ENCODE peak calls at places on chromosomes 4 and X, in six cellular contexts. K is neuronal stem cell, H is H9, Y is trophoblast cell, L is IMR-90, I is mesenchymal stem cell. Z is an unnamed sample.

GRCh38 chrX:68710870-68711576 is 63.6 kb downstream of the STARD8 start:
- DNase-seq in K (no peak), H (peak), Y (peak), L (peak), I (peak), Z (peak)

GRCh38 chr4:73127839-73128448 is 58.4 kb upstream of the COX18 start:
- DNase-seq in K (no peak), H (no peak), Y (peak), L (peak), I (peak), Z (no peak)

GRCh38 chrX:71565634-71566033 is 12.6 kb upstream of the GCNA start:
- DNase-seq in K (no peak), H (no peak), Y (no peak), L (no peak), I (no peak), Z (no peak)

GRCh38 chr4:898869-899555 is 33.1 kb downstream of the GAK start:
- DNase-seq in K (no peak), H (no peak), Y (no peak), L (no peak), I (no peak), Z (no peak)

GRCh38 chr4:139815646-139816601 is 150.3 kb downstream of the MGST2 start:
- DNase-seq in K (peak), H (peak), Y (peak), L (peak), I (peak), Z (peak)

GRCh38 chr4:65670331-65671031 is at the start of gene EPHA5:
- DNase-seq in K (peak), H (peak), Y (peak), L (peak), I (peak), Z (peak)

GRCh38 chrX:123859409-123859827 is 435 bp upstream of the XIAP start:
- DNase-seq in K (peak), H (no peak), Y (peak), L (no peak), I (no peak), Z (no peak)

GRCh38 chrX:115562492-115562872 is 1.5 kb downstream of the PLS3 start:
- DNase-seq in K (peak), H (peak), Y (no peak), L (peak), I (peak), Z (no peak)

GRCh38 chr4:1048781-1049590 is 37.6 kb downstream of the FGFRL1 start:
- DNase-seq in K (no peak), H (peak), Y (no peak), L (no peak), I (no peak), Z (no peak)

GRCh38 chrX:6505960-6506359 is 29.0 kb downstream of the VCX3A start:
- DNase-seq in K (no peak), H (no peak), Y (no peak), L (no peak), I (no peak), Z (no peak)

GRCh38 chr4:3746701-3747581 is 19.2 kb upstream of the ADRA2C start:
- DNase-seq in K (no peak), H (no peak), Y (peak), L (no peak), I (no peak), Z (no peak)

GRCh38 chr4:27141530-27141929 is 280.9 kb downstream of the STIM2 start:
- DNase-seq in K (no peak), H (no peak), Y (peak), L (no peak), I (no peak), Z (no peak)

GRCh38 chr4:81621490-81621889 is 149.8 kb upstream of the RASGEF1B start:
- DNase-seq in K (no peak), H (no peak), Y (no peak), L (no peak), I (no peak), Z (no peak)

GRCh38 chr4:81622474-81623198 is 150.9 kb upstream of the RASGEF1B start:
- DNase-seq in K (no peak), H (no peak), Y (no peak), L (no peak), I (no peak), Z (no peak)

GRCh38 chr4:81623434-81623833 is 151.7 kb upstream of the RASGEF1B start:
- DNase-seq in K (no peak), H (no peak), Y (no peak), L (no peak), I (no peak), Z (no peak)

GRCh38 chr4:81620442-81620841 is 148.7 kb upstream of the RASGEF1B start:
- DNase-seq in K (no peak), H (no peak), Y (no peak), L (no peak), I (no peak), Z (no peak)

GRCh38 chr4:81622028-81622427 is 150.3 kb upstream of the RASGEF1B start:
- DNase-seq in K (no peak), H (no peak), Y (peak), L (no peak), I (no peak), Z (no peak)
- H3K14ac ChIP-seq in K (no peak), H (no peak), Y (no peak), L (no peak), I (no peak), Z (no peak)

GRCh38 chr4:109025471-109026076 is 262.7 kb upstream of the ETNPPL start:
- DNase-seq in K (no peak), H (no peak), Y (no peak), L (no peak), I (peak), Z (no peak)
- H3K14ac ChIP-seq in K (no peak), H (no peak), Y (no peak), L (no peak), I (no peak), Z (no peak)

GRCh38 chr4:188295899-188296298 is 156.7 kb downstream of the TRIML1 start:
- DNase-seq in K (no peak), H (no peak), Y (peak), L (peak), I (peak), Z (no peak)

GRCh38 chr4:188299161-188299560 is 159.9 kb downstream of the TRIML1 start:
- DNase-seq in K (no peak), H (no peak), Y (no peak), L (peak), I (no peak), Z (no peak)

GRCh38 chr4:188297873-188298272 is 158.6 kb downstream of the TRIML1 start:
- DNase-seq in K (no peak), H (no peak), Y (no peak), L (peak), I (peak), Z (no peak)
- H3K14ac ChIP-seq in K (no peak), H (no peak), Y (no peak), L (peak), I (no peak), Z (no peak)

DNA sequence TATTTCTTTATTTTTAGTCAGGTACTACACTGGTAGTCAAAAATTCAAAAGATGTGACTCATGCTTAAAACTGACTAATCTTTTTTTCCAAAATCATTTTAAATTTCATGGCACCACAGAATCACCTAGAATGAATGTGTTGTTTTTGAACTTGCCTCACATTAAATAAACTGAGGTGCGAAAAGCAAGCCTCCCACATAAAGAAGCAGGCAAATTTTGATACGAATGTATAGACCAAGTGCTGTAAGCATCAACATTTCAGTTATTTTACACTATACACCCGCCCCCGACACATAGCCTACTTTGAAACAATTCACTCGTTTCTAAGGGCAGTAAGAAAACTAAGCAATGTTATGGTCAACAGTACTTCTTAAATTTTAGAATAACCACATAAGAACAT is 94.3 kb downstream of the MRPL1 start:
- DNase-seq in K (no peak), H (no peak), Y (no peak), L (no peak), I (no peak), Z (no peak)
- H3K14ac ChIP-seq in K (no peak), H (no peak), Y (no peak), L (no peak), I (no peak), Z (no peak)

GRCh38 chr4:180377741-180378140 is 1865.5 kb upstream of the TENM3 start:
- DNase-seq in K (no peak), H (no peak), Y (no peak), L (no peak), I (no peak), Z (no peak)

DNA sequence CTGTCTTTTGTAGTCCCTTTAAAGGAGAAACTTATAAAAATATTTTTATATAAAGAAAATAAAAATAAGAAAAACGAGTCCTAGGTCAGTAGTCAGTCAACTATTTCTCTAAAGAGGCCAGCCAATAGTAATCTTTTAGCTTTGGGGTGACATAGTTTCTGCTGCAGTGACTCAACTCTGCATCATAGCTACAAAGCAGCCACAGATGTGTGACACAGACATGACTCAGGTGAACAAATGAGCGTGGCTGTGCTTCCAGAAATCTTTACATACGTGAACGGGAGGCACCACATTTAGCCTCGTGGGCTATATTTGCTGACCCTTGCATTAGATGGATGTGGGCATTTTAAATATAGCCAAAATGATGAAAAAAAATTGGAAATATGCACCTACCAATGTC is 1862.5 kb upstream of the TENM3 start:
- DNase-seq in K (no peak), H (no peak), Y (no peak), L (peak), I (peak), Z (no peak)
- H3K14ac ChIP-seq in K (no peak), H (no peak), Y (no peak), L (no peak), I (no peak), Z (no peak)

DNA sequence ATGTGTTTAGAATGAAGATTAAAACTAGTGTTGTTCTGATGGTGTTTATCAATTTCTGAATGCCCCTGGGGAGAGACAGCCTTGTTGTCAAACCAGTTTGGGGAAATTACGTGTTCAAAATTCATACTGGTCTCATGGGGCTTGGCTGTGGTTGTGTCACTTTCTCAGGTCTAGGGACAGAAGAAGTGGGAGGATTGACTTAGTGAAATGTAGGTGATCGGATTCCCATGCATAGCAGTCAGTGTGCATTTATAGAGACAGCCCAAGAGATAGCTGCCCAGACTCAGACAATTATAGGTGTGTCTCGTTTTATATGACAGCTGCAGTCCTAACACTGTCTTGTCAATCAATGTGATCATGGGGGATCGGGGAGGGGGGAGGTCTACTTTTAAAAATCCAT is 94.4 kb upstream of the CLCN4 start:
- DNase-seq in K (no peak), H (no peak), Y (peak), L (no peak), I (no peak), Z (no peak)
- H3K14ac ChIP-seq in K (no peak), H (no peak), Y (no peak), L (no peak), I (no peak), Z (no peak)

DNA sequence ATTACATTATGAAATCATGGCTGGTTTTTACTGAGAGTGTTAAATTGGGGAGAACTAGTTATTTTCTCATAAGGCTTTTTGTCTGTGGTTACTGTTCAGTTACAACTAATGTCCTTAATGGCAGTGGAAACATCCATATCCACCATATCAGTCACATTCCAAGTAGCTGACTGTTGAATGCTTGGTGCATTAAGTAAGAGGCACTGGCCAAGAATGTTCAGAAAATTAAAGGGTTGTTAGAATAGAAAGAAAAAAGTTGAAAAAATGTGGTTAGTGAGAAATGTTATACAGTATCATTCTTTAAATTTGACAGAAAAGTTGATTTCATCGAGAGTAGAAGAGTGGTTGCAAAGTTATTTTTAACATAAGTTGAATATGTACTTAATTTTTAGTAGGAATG is 2407.3 kb downstream of the ARAP2 start:
- DNase-seq in K (no peak), H (no peak), Y (peak), L (peak), I (peak), Z (no peak)
- H3K14ac ChIP-seq in K (no peak), H (no peak), Y (no peak), L (no peak), I (no peak), Z (no peak)

GRCh38 chrX:16544969-16545368 is 105.0 kb upstream of the S100G start:
- DNase-seq in K (no peak), H (no peak), Y (peak), L (no peak), I (no peak), Z (no peak)

GRCh38 chrX:16552546-16552945 is 97.4 kb upstream of the S100G start:
- DNase-seq in K (no peak), H (no peak), Y (peak), L (peak), I (no peak), Z (no peak)

GRCh38 chrX:16547644-16548043 is 102.3 kb upstream of the S100G start:
- DNase-seq in K (no peak), H (no peak), Y (peak), L (no peak), I (no peak), Z (no peak)
- H3K14ac ChIP-seq in K (no peak), H (no peak), Y (no peak), L (no peak), I (no peak), Z (no peak)